ENCODE peak calls at places on chromosome 18, in four cellular contexts. Z is lower lobe of right lung, D is brain microvascular endothelial cell, P is spleen. C is an unnamed sample.

GRCh38 chr18:47930086-47930843 is at the start of gene SMAD2:
- DNase-seq in Z (peak), D (peak), P (peak), C (peak)

GRCh38 chr18:33159151-33159550 is 281.4 kb downstream of the CCDC178 start:
- DNase-seq in Z (no peak), D (no peak), P (no peak), C (no peak)

GRCh38 chr18:23422751-23423418 is 30.2 kb upstream of the RIOK3 start:
- DNase-seq in Z (peak), D (peak), P (peak), C (no peak)

GRCh38 chr18:79584491-79585394 is 94.9 kb upstream of the CTDP1 start:
- DNase-seq in Z (peak), D (no peak), P (peak), C (no peak)

GRCh38 chr18:13435596-13436333 is 217.2 kb downstream of the LDLRAD4 start:
- DNase-seq in Z (no peak), D (peak), P (no peak), C (peak)

GRCh38 chr18:1357724-1358123 is 453.1 kb downstream of the ADCYAP1 start:
- DNase-seq in Z (no peak), D (no peak), P (no peak), C (no peak)

GRCh38 chr18:43501099-43501498 is 223.8 kb upstream of the SYT4 start:
- DNase-seq in Z (no peak), D (no peak), P (no peak), C (no peak)

GRCh38 chr18:62755454-62755853 is 40.1 kb downstream of the PHLPP1 start:
- DNase-seq in Z (no peak), D (no peak), P (no peak), C (no peak)

GRCh38 chr18:79555885-79556284 is 123.7 kb upstream of the CTDP1 start:
- DNase-seq in Z (no peak), D (no peak), P (no peak), C (no peak)

GRCh38 chr18:11857177-11857887 is 6.1 kb downstream of the CHMP1B start:
- DNase-seq in Z (no peak), D (peak), P (peak), C (peak)

GRCh38 chr18:46632401-46633089 is 24.5 kb downstream of the LOXHD1 start:
- DNase-seq in Z (no peak), D (no peak), P (no peak), C (peak)

GRCh38 chr18:24479371-24479770 is 18.9 kb downstream of the HRH4 start:
- DNase-seq in Z (no peak), D (no peak), P (no peak), C (no peak)

GRCh38 chr18:57819671-57820460 is 16.8 kb upstream of the ATP8B1 start:
- DNase-seq in Z (peak), D (peak), P (no peak), C (peak)

GRCh38 chr18:57816208-57816999 is 13.3 kb upstream of the ATP8B1 start:
- DNase-seq in Z (no peak), D (no peak), P (no peak), C (no peak)

GRCh38 chr18:57813245-57813644 is 10.1 kb upstream of the ATP8B1 start:
- DNase-seq in Z (no peak), D (peak), P (no peak), C (peak)

GRCh38 chr18:57814555-57814954 is 11.4 kb upstream of the ATP8B1 start:
- DNase-seq in Z (no peak), D (no peak), P (no peak), C (no peak)

DNA sequence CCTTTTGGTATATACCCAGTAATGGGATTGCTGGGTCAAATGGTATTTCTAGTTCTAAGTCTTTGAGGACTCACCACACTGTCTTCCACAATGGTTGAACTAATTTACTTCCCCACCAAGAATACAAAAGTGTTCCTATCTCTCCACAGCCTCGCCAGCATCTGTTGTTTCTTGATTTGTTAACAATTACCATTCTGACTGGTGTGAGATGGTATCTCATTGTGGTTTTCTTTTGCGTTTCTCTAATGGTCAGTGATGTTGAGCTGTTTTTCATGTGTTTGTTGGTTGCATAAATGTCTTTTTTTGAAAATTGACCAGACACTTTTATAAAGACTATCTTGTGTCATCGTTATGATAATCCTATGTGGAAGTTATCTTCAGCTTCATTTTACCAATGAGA is 16.0 kb upstream of the ATP8B1 start:
- DNase-seq in Z (no peak), D (no peak), P (no peak), C (no peak)
- H3K27ac ChIP-seq in Z (no peak), D (peak), P (no peak), C (peak)

GRCh38 chr18:3455938-3456685 is 6.1 kb downstream of the TGIF1 start:
- DNase-seq in Z (no peak), D (no peak), P (no peak), C (peak)
- H3K4me3 ChIP-seq in Z (no peak), D (no peak), P (no peak), C (no peak)

GRCh38 chr18:6763524-6763923 is 34.0 kb downstream of the ARHGAP28 start:
- DNase-seq in Z (no peak), D (no peak), P (no peak), C (no peak)

GRCh38 chr18:6764382-6764781 is 34.9 kb downstream of the ARHGAP28 start:
- DNase-seq in Z (no peak), D (no peak), P (no peak), C (no peak)

GRCh38 chr18:6757966-6758365 is 28.4 kb downstream of the ARHGAP28 start:
- DNase-seq in Z (no peak), D (no peak), P (no peak), C (peak)

GRCh38 chr18:6755107-6755506 is 25.6 kb downstream of the ARHGAP28 start:
- DNase-seq in Z (no peak), D (no peak), P (no peak), C (no peak)

DNA sequence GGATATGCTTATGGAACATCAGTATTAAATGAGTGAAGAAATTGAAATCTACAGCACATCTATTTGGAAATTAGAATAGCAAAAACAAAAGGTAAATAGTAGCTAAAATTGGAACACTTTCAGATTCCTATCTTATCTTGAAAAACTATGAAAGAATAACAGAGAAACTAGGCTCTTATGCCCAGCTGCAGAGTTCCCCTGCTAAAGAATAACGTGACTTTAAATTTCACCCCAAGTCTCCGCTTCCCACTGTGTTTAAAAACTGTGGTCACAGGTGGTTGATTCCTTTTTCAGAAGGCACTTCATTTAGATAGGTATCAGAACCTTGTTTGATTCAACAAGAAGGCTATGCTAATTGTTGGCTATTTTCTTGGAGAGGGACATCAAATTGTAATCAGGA is 30.1 kb downstream of the ARHGAP28 start:
- DNase-seq in Z (no peak), D (no peak), P (no peak), C (no peak)
- H3K27ac ChIP-seq in Z (no peak), D (no peak), P (no peak), C (no peak)

DNA sequence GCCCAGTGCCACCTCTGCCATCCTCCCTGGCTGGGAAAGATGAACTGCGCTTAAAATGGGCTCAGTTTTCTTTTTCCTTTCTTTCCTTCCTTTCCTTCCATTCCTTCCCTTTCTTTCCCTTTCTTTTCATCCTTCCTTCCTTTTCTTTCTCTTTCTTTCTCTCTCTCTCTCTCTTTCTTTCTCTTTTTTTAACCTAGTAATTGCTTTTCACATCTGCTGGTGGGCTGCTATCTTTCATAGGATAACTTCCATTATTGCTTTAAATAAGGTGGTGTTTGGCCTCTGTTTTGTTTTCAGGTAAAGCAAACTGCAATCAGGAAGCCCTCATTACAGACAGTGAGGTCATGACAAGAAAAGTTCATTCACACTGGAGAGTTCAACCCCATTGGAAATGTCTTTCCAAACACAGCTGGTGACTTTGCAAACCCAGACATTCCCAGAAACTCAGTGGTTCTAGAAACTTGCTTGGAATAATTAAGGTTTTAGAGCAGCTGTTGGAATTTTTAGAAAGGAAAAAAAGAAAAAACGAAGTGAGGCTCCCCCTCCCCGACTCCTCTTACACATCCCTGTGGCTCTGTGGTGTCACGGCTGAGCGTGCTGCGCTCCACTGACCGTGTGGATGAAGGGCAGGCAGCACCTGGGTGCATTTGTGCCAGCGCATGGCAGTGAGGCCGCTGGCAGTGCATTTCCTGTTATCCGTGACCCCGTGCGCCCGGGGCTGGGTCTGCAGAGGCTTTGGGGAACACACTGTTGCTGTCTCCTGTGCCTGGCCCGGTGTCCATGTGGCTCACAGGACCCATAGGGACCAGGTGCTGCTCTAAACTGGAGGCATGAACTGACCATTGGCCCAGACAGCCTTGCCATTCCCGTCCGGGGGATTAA is 76.9 kb downstream of the MBP start:
- DNase-seq in Z (peak), D (no peak), P (peak), C (no peak)
- H3K4me3 ChIP-seq in Z (no peak), D (no peak), P (peak), C (no peak)

GRCh38 chr18:10017048-10017447 is 103.2 kb downstream of the VAPA start:
- DNase-seq in Z (no peak), D (no peak), P (no peak), C (no peak)

GRCh38 chr18:10015941-10016819 is 102.4 kb downstream of the VAPA start:
- DNase-seq in Z (no peak), D (peak), P (no peak), C (no peak)

GRCh38 chr18:10023853-10024638 is 110.2 kb downstream of the VAPA start:
- DNase-seq in Z (no peak), D (no peak), P (no peak), C (no peak)

GRCh38 chr18:10022365-10022764 is 108.5 kb downstream of the VAPA start:
- DNase-seq in Z (no peak), D (no peak), P (no peak), C (no peak)

GRCh38 chr18:10020176-10020575 is 106.4 kb downstream of the VAPA start:
- DNase-seq in Z (no peak), D (no peak), P (no peak), C (no peak)
- H3K27ac ChIP-seq in Z (no peak), D (no peak), P (no peak), C (no peak)

GRCh38 chr18:44826418-44827259 is 146.0 kb downstream of the SETBP1 start:
- DNase-seq in Z (no peak), D (peak), P (no peak), C (peak)
- H3K4me3 ChIP-seq in Z (no peak), D (no peak), P (no peak), C (no peak)

GRCh38 chr18:36328385-36328858 is 30.9 kb downstream of the FHOD3 start:
- DNase-seq in Z (no peak), D (no peak), P (no peak), C (no peak)
- H3K27ac ChIP-seq in Z (no peak), D (no peak), P (no peak), C (no peak)

GRCh38 chr18:58862404-58862803 is 2.3 kb upstream of the ZNF532 start:
- DNase-seq in Z (no peak), D (no peak), P (no peak), C (no peak)
- H3K4me3 ChIP-seq in Z (peak), D (peak), P (peak), C (peak)

C was measured in SJSA1.